ENCODE peak calls at places on chromosomes 3 and 15, in ten cellular contexts. J is activated T-cell treated with anti-CD3 and anti-CD28 coated beads, Interleukin-2, amount 50 U/mL, for 24 hours; F is H7; S is GM23248; V is activated T-helper 1 cell treated with anti-CD3 and anti-CD28 coated beads, Interleukin-2, amount 50 U/mL, for 16 hours; T is Daoy; Y is neuronal stem cell; K is LNCaP clone FGC; M is endothelial cell; A is AG10803. R is an unnamed sample.

GRCh38 chr15:23074684-23075083 is 35.3 kb upstream of the TUBGCP5 start:
- DNase-seq in J (no peak), F (no peak), S (no peak), V (no peak), T (peak), Y (no peak), K (no peak), M (no peak), A (peak), R (no peak)

GRCh38 chr15:35038655-35039534 is 46.2 kb downstream of the NANOGP8 start:
- DNase-seq in J (no peak), F (no peak), S (peak), V (no peak), T (no peak), Y (no peak), K (no peak), M (no peak), A (peak), R (peak)

GRCh38 chr15:33834892-33835730 is 133.2 kb upstream of the CHRM5 start:
- DNase-seq in J (no peak), F (peak), S (peak), V (no peak), T (no peak), Y (no peak), K (no peak), M (no peak), A (peak), R (peak)

GRCh38 chr15:66901336-66902100 is 163.9 kb upstream of the SMAD3 start:
- DNase-seq in J (no peak), F (no peak), S (peak), V (no peak), T (peak), Y (no peak), K (no peak), M (no peak), A (peak), R (no peak)

GRCh38 chr3:129567176-129567705 is 24.3 kb downstream of the H1-8 start:
- DNase-seq in J (no peak), F (no peak), S (no peak), V (no peak), T (no peak), Y (no peak), K (no peak), M (no peak), A (peak), R (no peak)

GRCh38 chr3:31147550-31147949 is 253.1 kb upstream of the GADL1 start:
- DNase-seq in J (no peak), F (no peak), S (no peak), V (no peak), T (no peak), Y (no peak), K (no peak), M (no peak), A (no peak), R (no peak)

GRCh38 chr3:11770105-11770476 is 76.6 kb downstream of the TAMM41 start:
- DNase-seq in J (peak), F (peak), S (peak), V (no peak), T (no peak), Y (no peak), K (no peak), M (no peak), A (no peak), R (no peak)

GRCh38 chr3:59873576-59874230 is 823.9 kb upstream of the CFAP20DC start:
- DNase-seq in J (no peak), F (no peak), S (no peak), V (no peak), T (no peak), Y (no peak), K (no peak), M (no peak), A (no peak), R (no peak)